ENCODE peak calls at places on chromosomes 16 and 17, in nine cellular contexts. N, X, E, F, Y, I, T, U and B are unnamed samples.

GRCh38 chr17:18184143-18185007 is 747 bp downstream of the ALKBH5 start:
- DNase-seq in F (no peak), T (peak; percentile 92), E (peak; percentile 62), U (no peak), X (no peak), I (no peak), Y (peak; percentile 27), N (peak; percentile 46), B (peak; percentile 37)

GRCh38 chr16:1863681-1864460 is 8.1 kb downstream of the MEIOB start:
- DNase-seq in F (no peak), E (no peak), N (peak; percentile 51), I (peak; percentile 40), X (no peak), T (no peak), U (no peak), Y (no peak), B (no peak)

GRCh38 chr17:64001763-64002529 is 3.8 kb downstream of the PRR29 start:
- DNase-seq in E (peak; percentile 49), F (no peak), U (no peak), X (no peak), N (peak; percentile 75), T (peak; percentile 84), I (no peak), Y (no peak), B (no peak)

GRCh38 chr16:11687606-11688519 is 19.6 kb downstream of the SNN start:
- DNase-seq in E (no peak), X (no peak), F (no peak), N (no peak), T (no peak), I (no peak), U (no peak), Y (no peak), B (no peak)

GRCh38 chr16:53672461-53672860 is 31.2 kb downstream of the RPGRIP1L start:
- DNase-seq in I (no peak), T (no peak), E (no peak), X (no peak), U (no peak), F (peak; percentile 80), Y (no peak), N (no peak), B (no peak)

GRCh38 chr17:6994666-6995246 is 1.1 kb upstream of the ALOX12 start:
- DNase-seq in T (no peak), N (no peak), X (no peak), F (no peak), I (no peak), Y (no peak), U (no peak), E (no peak), B (no peak)

GRCh38 chr16:1441391-1441829 is 2.9 kb downstream of the CCDC154 start:
- DNase-seq in X (no peak), U (no peak), F (no peak), I (no peak), E (no peak), T (no peak), Y (no peak), N (no peak), B (no peak)

GRCh38 chr17:74177018-74177450 is 26.4 kb upstream of the RPL38 start:
- DNase-seq in T (peak; percentile 21), E (no peak), I (no peak), X (no peak), U (no peak), Y (no peak), N (no peak), F (no peak), B (no peak)

GRCh38 chr16:5971106-5971505 is 873.5 kb upstream of the EEF2KMT start:
- DNase-seq in Y (no peak), E (no peak), I (no peak), X (no peak), T (no peak), F (no peak), U (no peak), N (no peak), B (no peak)

GRCh38 chr17:31371511-31372097 is 19.9 kb upstream of the RAB11FIP4 start:
- DNase-seq in F (no peak), T (no peak), N (peak; percentile 52), Y (no peak), X (no peak), U (no peak), E (no peak), I (no peak), B (no peak)

GRCh38 chr16:27053996-27054395 is 12.7 kb upstream of the C16orf82 start:
- DNase-seq in Y (no peak), E (no peak), I (no peak), X (no peak), U (no peak), T (no peak), N (no peak), F (no peak), B (no peak)

GRCh38 chr17:40090234-40091111 is 9.9 kb downstream of the NR1D1 start:
- DNase-seq in U (no peak), Y (no peak), T (no peak), I (no peak), X (no peak), F (no peak), E (no peak), N (no peak), B (no peak)

GRCh38 chr17:29977836-29978235 is 36.4 kb downstream of the EFCAB5 start:
- DNase-seq in X (no peak), F (no peak), E (no peak), I (no peak), N (no peak), T (no peak), Y (no peak), U (no peak), B (no peak)

GRCh38 chr17:13429201-13429600 is 172.5 kb downstream of the HS3ST3A1 start:
- DNase-seq in E (no peak), I (no peak), F (no peak), Y (no peak), T (no peak), U (no peak), N (no peak), X (peak; percentile 39), B (no peak)

GRCh38 chr17:81489012-81489968 is 23.3 kb downstream of the ACTG1 start:
- DNase-seq in I (no peak), F (no peak), T (peak; percentile 75), Y (no peak), X (no peak), U (no peak), N (no peak), E (no peak), B (no peak)

GRCh38 chr17:81489986-81490598 is 22.5 kb downstream of the ACTG1 start:
- DNase-seq in T (no peak), X (no peak), N (no peak), U (no peak), E (no peak), Y (no peak), F (no peak), I (no peak), B (no peak)

GRCh38 chr17:81487089-81487486 is 25.5 kb downstream of the ACTG1 start:
- DNase-seq in N (no peak), F (no peak), X (no peak), U (no peak), I (no peak), Y (no peak), E (no peak), T (no peak), B (no peak)

GRCh38 chr17:81487487-81488275 is 24.9 kb downstream of the ACTG1 start:
- DNase-seq in U (peak; percentile 76), E (no peak), I (no peak), Y (peak; percentile 68), X (no peak), F (peak; percentile 58), N (peak; percentile 59), T (peak; percentile 94), B (peak; percentile 89)

GRCh38 chr17:81488276-81488860 is 24.2 kb downstream of the ACTG1 start:
- DNase-seq in T (peak; percentile 89), I (no peak), U (no peak), X (no peak), E (no peak), F (no peak), Y (no peak), N (no peak), B (no peak)
- TF ChIP-seq POLR2A in T (no peak), I (no peak), U (no peak), X (no peak), E (no peak), F (no peak), Y (no peak), N (no peak), B (no peak)

DNA sequence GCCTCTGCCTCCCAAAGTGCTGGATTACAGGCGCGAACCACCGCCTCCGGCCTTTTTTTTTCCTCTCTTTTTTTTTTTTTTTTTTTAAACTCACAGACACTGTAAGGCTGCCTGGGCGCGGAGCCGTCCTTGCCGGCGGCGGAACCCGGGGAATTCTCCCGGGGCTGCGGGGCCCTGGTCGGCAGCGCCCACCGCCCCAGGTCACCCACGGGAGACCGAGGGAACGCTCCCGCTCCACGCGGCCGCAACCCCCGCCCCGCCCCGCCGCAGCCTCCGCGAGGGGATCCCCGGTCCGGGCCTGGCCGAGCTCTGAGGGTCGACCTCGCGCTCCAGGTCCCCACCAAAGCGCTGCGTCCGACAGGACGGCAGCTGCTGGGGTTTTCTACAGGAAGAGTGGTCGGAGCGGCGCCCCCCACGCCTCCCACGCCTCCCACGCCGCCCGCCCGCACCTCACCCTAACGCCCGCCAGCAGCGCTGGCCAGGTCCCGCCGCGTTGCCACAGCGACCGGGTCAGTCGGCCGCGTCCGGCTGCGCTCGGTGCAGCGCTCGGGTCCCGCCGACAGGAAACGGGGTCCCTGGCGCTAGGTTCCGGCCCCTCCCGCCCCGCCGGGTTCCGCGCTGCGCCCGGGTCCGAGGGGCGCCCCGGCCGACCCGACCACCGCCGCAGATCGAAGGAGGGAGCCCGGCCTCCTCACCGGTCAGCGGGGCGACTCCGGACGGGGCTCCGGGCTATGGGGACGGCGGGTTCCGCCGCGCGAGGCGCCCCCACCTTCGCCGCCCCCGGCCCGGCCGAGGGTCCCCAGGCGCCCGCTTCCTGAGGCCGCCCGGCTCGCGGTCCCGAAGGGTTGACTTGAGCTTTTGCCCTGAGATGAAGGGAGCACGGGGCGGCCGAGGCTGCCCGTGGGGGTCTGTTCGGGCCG is at the start of gene CCDC57:
- DNase-seq in I (no peak), Y (peak; percentile 58), F (peak; percentile 61), N (peak; percentile 62), E (peak; percentile 80), U (peak; percentile 97), T (peak; percentile 96), X (no peak), B (peak; percentile 97)
- TF ChIP-seq POLR2AphosphoS5 in I (peak; percentile 61), Y (peak; percentile 67), F (peak; percentile 34), N (peak; percentile 84), E (peak; percentile 62), U (no peak), T (peak; percentile 76), X (peak; percentile 70), B (no peak)

DNA sequence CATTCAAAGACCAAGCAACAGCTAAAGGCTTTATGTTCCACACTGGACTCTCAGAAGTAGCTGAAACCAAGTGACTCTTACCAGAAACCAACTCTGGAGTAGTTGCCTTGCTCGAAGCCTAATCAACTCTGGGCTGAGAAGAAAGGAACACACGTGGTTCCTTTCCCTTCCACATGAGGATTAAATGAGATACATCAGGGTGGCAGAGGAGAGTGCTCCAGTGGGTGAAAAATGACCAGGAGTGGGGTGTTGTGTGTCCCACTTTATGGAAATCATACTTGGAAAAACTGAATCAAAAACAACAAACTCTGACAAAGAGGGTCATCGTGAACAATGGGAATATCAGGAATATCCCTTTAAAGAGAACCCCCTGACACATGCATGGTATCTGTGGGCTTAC is 234.2 kb upstream of the ASIC2 start:
- DNase-seq in F (no peak), N (no peak), I (no peak), U (no peak), Y (no peak), X (no peak), E (no peak), T (no peak), B (no peak)
- TF ChIP-seq POLR2A in F (no peak), N (no peak), I (no peak), U (no peak), Y (no peak), X (no peak), E (no peak), T (no peak), B (no peak)

GRCh38 chr17:76139801-76140660 is 1.0 kb downstream of the FOXJ1 start:
- DNase-seq in X (no peak), N (no peak), U (peak; percentile 62), T (peak; percentile 83), I (no peak), E (no peak), F (no peak), Y (no peak), B (peak; percentile 76)
- TF ChIP-seq POLR2AphosphoS5 in X (no peak), N (no peak), U (no peak), T (no peak), I (no peak), E (no peak), F (no peak), Y (no peak), B (no peak)